ENCODE peak calls at places on chromosomes 6 and 20, in nine cellular contexts. A is esophagus muscularis mucosa, U is HepG2, X is transverse colon, E is GM12892, M is spleen, Q is sigmoid colon, B is HCT116, T is stomach. K is an unnamed sample.

GRCh38 chr20:52410746-52411317 is 219.3 kb upstream of the ZFP64 start:
- DNase-seq in A (no peak), U (no peak), X (no peak), E (no peak), M (no peak), Q (no peak), B (no peak), T (no peak), K (no peak)

GRCh38 chr6:228881-229651 is 63.2 kb upstream of the DUSP22 start:
- DNase-seq in A (no peak), U (no peak), X (peak; percentile 28), E (no peak), M (no peak), Q (no peak), B (no peak), T (no peak), K (no peak)

GRCh38 chr6:167851349-167851952 is 24.7 kb downstream of the AFDN start:
- DNase-seq in A (no peak), U (no peak), X (no peak), E (no peak), M (no peak), Q (no peak), B (no peak), T (no peak), K (no peak)

GRCh38 chr6:166499350-166500163 is 86.9 kb downstream of the RAMACL start:
- DNase-seq in A (no peak), U (no peak), X (no peak), E (no peak), M (no peak), Q (peak; percentile 37), B (no peak), T (no peak), K (no peak)

GRCh38 chr6:126050795-126051194 is 64.5 kb downstream of the TRMT11 start:
- DNase-seq in A (no peak), U (no peak), X (no peak), E (no peak), M (no peak), Q (no peak), B (no peak), T (no peak), K (no peak)

GRCh38 chr6:145214570-145214969 is 520.8 kb downstream of the EPM2A start:
- DNase-seq in A (no peak), U (peak; percentile 47), X (no peak), E (no peak), M (no peak), Q (no peak), B (peak; percentile 36), T (no peak), K (no peak)

GRCh38 chr20:3250091-3250504 is 11.1 kb upstream of the SLC4A11 start:
- DNase-seq in A (no peak), U (peak; percentile 88), X (no peak), E (no peak), M (peak; percentile 51), Q (no peak), B (no peak), T (no peak), K (no peak)

GRCh38 chr6:147900191-147900830 is 391.8 kb downstream of the SAMD5 start:
- DNase-seq in A (no peak), U (no peak), X (no peak), E (no peak), M (no peak), Q (no peak), B (no peak), T (no peak), K (no peak)

GRCh38 chr20:32457476-32457986 is 99.4 kb downstream of the ASXL1 start:
- DNase-seq in A (no peak), U (no peak), X (no peak), E (peak; percentile 75), M (no peak), Q (peak; percentile 83), B (no peak), T (peak; percentile 68), K (peak; percentile 82)

GRCh38 chr20:46543959-46544358 is 6.5 kb downstream of the OCSTAMP start:
- DNase-seq in A (no peak), U (no peak), X (no peak), E (no peak), M (no peak), Q (no peak), B (no peak), T (no peak), K (no peak)

GRCh38 chr6:91029211-91029610 is 442.3 kb upstream of the MAP3K7 start:
- DNase-seq in A (no peak), U (no peak), X (no peak), E (no peak), M (no peak), Q (no peak), B (no peak), T (no peak), K (no peak)

DNA sequence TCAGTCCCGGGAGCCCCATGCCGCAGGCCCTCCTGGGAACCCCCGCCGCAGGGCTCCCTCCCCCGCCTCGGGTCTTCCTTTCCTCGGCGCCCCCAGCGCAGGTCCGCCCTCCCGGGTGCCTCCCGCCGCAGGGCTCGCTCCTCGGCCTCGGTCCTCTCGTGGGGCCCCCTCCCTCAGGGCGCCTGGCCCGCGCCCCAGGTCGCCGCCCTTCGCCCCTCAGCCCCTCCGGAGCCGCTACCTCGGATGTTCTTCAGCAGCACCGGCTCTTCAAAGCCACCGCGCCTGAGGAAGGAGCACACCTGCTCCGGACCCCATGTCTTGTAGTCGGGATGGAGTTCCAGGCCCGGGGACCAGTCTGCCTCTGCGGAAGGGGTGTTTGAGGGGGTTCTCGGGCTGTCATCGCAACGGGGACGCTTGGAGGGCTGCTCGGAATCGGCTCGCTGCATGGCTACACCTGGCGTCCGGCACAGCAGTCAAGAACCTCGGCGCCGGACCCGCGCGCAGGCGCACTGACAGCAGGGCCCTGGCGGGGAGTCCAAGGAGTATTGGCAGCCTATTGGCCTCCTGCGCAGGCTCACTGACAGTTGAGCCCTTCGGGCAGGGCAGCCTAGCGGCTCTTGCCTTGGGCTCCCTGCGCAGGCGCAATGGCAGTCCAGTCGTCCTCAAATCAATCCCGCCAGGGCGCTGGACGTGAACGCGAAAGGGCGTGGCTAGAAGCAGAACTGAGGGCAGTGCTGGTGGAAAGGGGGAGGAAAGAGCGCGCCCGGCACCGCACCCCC is at the start of gene SAMHD1:
- DNase-seq in A (peak; percentile 99), U (peak; percentile 100), X (peak; percentile 97), E (peak; percentile 99), M (peak; percentile 99), Q (peak; percentile 99), B (peak; percentile 96), T (peak; percentile 97), K (peak; percentile 99)
- TF ChIP-seq POLR2A in A (peak; percentile 88), U (peak; percentile 95), X (peak; percentile 84), E (peak; percentile 73), M (peak; percentile 92), Q (peak; percentile 71), B (peak; percentile 34), T (peak; percentile 81), K (peak; percentile 52)

GRCh38 chr6:32154514-32155161 is 697 bp downstream of the PPT2 start:
- DNase-seq in A (no peak), U (peak; percentile 86), X (peak; percentile 85), E (peak; percentile 80), M (peak; percentile 88), Q (peak; percentile 89), B (peak; percentile 54), T (peak; percentile 81), K (peak; percentile 83)

GRCh38 chr6:32151885-32152311 is at the start of gene PRRT1:
- DNase-seq in A (no peak), U (no peak), X (no peak), E (no peak), M (no peak), Q (no peak), B (no peak), T (no peak), K (no peak)

GRCh38 chr6:32153252-32153834 is 598 bp upstream of the PPT2 start:
- DNase-seq in A (no peak), U (peak; percentile 48), X (no peak), E (no peak), M (peak; percentile 79), Q (peak; percentile 78), B (no peak), T (peak; percentile 28), K (no peak)

GRCh38 chr6:32152414-32153251 is 894 bp upstream of the PRRT1 start:
- DNase-seq in A (no peak), U (no peak), X (no peak), E (no peak), M (no peak), Q (no peak), B (no peak), T (peak; percentile 28), K (no peak)

GRCh38 chr6:32153835-32154513 is at the start of gene PPT2:
- DNase-seq in A (peak; percentile 98), U (peak; percentile 93), X (peak; percentile 88), E (no peak), M (peak; percentile 85), Q (peak; percentile 98), B (peak; percentile 90), T (peak; percentile 82), K (peak; percentile 69)
- TF ChIP-seq POLR2AphosphoS5 in A (peak; percentile 84), U (peak; percentile 61), X (peak; percentile 68), E (no peak), M (peak; percentile 71), Q (peak; percentile 77), B (peak; percentile 78), T (peak; percentile 82), K (no peak)

DNA sequence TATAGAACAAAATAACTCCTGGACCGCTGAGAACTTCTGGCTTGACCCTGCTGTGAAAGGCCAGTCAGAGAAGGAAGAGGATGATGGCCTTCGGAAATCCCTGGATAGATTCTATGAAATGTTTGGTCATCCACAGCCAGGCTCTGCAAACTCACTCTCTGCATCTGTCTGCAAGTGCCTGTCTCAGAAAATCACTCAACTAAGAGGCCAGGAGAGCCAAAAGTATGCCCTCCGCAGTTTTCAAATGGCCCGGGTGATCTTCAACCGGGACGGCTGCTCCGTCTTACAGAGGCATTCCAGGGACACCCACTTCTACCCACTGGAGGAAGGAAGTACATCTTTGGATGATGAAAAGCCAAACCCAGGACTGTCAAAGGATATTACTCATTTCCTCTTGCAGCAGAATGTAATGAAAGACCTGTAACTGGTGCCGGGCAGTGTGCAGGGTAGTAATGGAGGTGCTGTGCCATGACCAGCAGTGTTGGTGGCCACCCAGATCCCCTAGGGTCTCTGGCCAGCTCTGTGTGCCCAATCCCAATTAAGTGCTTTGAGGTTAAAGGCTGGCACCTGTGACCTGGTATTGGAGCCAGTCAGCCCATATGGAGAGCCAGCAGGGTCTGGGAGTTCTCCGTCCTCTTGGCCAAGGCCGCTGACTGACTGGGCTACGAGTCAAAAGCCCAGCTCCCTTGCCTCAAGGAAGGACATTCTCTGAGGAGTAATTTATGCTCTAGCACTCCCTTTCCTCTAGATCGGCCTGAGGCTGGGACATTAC is 87.1 kb downstream of the TRMT6 start:
- DNase-seq in A (no peak), U (no peak), X (no peak), E (no peak), M (peak; percentile 76), Q (no peak), B (no peak), T (no peak), K (no peak)
- TF ChIP-seq POLR2A in A (no peak), U (no peak), X (no peak), E (no peak), M (no peak), Q (no peak), B (no peak), T (no peak), K (no peak)

GRCh38 chr6:105592329-105592728 is 189.4 kb upstream of the PREP start:
- DNase-seq in A (no peak), U (no peak), X (no peak), E (no peak), M (no peak), Q (peak; percentile 70), B (peak; percentile 60), T (no peak), K (no peak)
- TF ChIP-seq POLR2AphosphoS5 in A (peak; percentile 47), U (no peak), X (no peak), E (no peak), M (no peak), Q (peak; percentile 45), B (no peak), T (no peak), K (no peak)

K was measured in GM12891.